ENCODE peak calls at places on chromosome 10, in five cellular contexts. One of them, this sample, is unnamed.

GRCh38 chr10:132264966-132265877 is 42.5 kb downstream of the STK32C start:
- DNase-seq in transverse colon: no peak
- DNase-seq in ovary: no peak
- DNase-seq in tibial nerve: no peak
- DNase-seq in right lobe of liver: no peak
- DNase-seq in this sample: no peak

GRCh38 chr10:14852236-14852635 is 14.1 kb downstream of the HSPA14 start:
- DNase-seq in transverse colon: no peak
- DNase-seq in ovary: no peak
- DNase-seq in tibial nerve: no peak
- DNase-seq in right lobe of liver: no peak
- DNase-seq in this sample: no peak

GRCh38 chr10:133473270-133473669 is 19.5 kb downstream of the SCART1 start:
- DNase-seq in transverse colon: no peak
- DNase-seq in ovary: no peak
- DNase-seq in tibial nerve: no peak
- DNase-seq in right lobe of liver: no peak
- DNase-seq in this sample: no peak

GRCh38 chr10:18144928-18145327 is 4.7 kb downstream of the CACNB2 start:
- DNase-seq in transverse colon: peak; percentile 44
- DNase-seq in ovary: peak; percentile 58
- DNase-seq in tibial nerve: no peak
- DNase-seq in right lobe of liver: no peak
- DNase-seq in this sample: no peak

GRCh38 chr10:132446661-132447445 is 49.9 kb downstream of the PWWP2B start:
- DNase-seq in transverse colon: peak; percentile 90
- DNase-seq in ovary: peak; percentile 58
- DNase-seq in tibial nerve: no peak
- DNase-seq in right lobe of liver: no peak
- DNase-seq in this sample: peak; percentile 40

GRCh38 chr10:1348773-1349050 is 292.5 kb downstream of the WDR37 start:
- DNase-seq in transverse colon: no peak
- DNase-seq in ovary: no peak
- DNase-seq in tibial nerve: no peak
- DNase-seq in right lobe of liver: no peak
- DNase-seq in this sample: no peak

GRCh38 chr10:48811461-48811860 is 126.8 kb downstream of the WDFY4 start:
- DNase-seq in transverse colon: no peak
- DNase-seq in ovary: no peak
- DNase-seq in tibial nerve: no peak
- DNase-seq in right lobe of liver: no peak
- DNase-seq in this sample: no peak

GRCh38 chr10:114281461-114281860 is 42.4 kb downstream of the VWA2 start:
- DNase-seq in transverse colon: no peak
- DNase-seq in ovary: no peak
- DNase-seq in tibial nerve: no peak
- DNase-seq in right lobe of liver: no peak
- DNase-seq in this sample: no peak

GRCh38 chr10:20233423-20233822 is 417.2 kb downstream of the PLXDC2 start:
- DNase-seq in transverse colon: no peak
- DNase-seq in ovary: no peak
- DNase-seq in tibial nerve: no peak
- DNase-seq in right lobe of liver: no peak
- DNase-seq in this sample: no peak

GRCh38 chr10:90319188-90319914 is 538.5 kb downstream of the HTR7 start:
- DNase-seq in transverse colon: no peak
- DNase-seq in ovary: no peak
- DNase-seq in tibial nerve: no peak
- DNase-seq in right lobe of liver: no peak
- DNase-seq in this sample: peak; percentile 59

GRCh38 chr10:47016564-47016963 is 105.3 kb downstream of the PTPN20 start:
- DNase-seq in transverse colon: no peak
- DNase-seq in ovary: no peak
- DNase-seq in tibial nerve: no peak
- DNase-seq in right lobe of liver: no peak
- DNase-seq in this sample: no peak

GRCh38 chr10:74117738-74118137 is 32.9 kb downstream of the AP3M1 start:
- DNase-seq in transverse colon: no peak
- DNase-seq in ovary: no peak
- DNase-seq in tibial nerve: no peak
- DNase-seq in right lobe of liver: no peak
- DNase-seq in this sample: no peak

GRCh38 chr10:106370751-106371150 is 793.8 kb downstream of the SORCS1 start:
- DNase-seq in transverse colon: no peak
- DNase-seq in ovary: no peak
- DNase-seq in tibial nerve: no peak
- DNase-seq in right lobe of liver: no peak
- DNase-seq in this sample: no peak

GRCh38 chr10:118818621-118819221 is 64.0 kb upstream of the CACUL1 start:
- DNase-seq in transverse colon: no peak
- DNase-seq in ovary: no peak
- DNase-seq in tibial nerve: no peak
- DNase-seq in right lobe of liver: no peak
- DNase-seq in this sample: no peak

GRCh38 chr10:15486404-15486803 is 115.3 kb upstream of the FAM171A1 start:
- DNase-seq in transverse colon: no peak
- DNase-seq in ovary: no peak
- DNase-seq in tibial nerve: no peak
- DNase-seq in right lobe of liver: no peak
- DNase-seq in this sample: no peak

GRCh38 chr10:33234779-33235178 is 99.7 kb downstream of the NRP1 start:
- DNase-seq in transverse colon: no peak
- DNase-seq in ovary: peak; percentile 20
- DNase-seq in tibial nerve: no peak
- DNase-seq in right lobe of liver: no peak
- DNase-seq in this sample: no peak

GRCh38 chr10:119090026-119090808 is 9.6 kb upstream of the EIF3A start:
- DNase-seq in transverse colon: peak; percentile 66
- DNase-seq in ovary: no peak
- DNase-seq in tibial nerve: no peak
- DNase-seq in right lobe of liver: no peak
- DNase-seq in this sample: no peak

GRCh38 chr10:34988397-34989067 is 101.6 kb downstream of the CUL2 start:
- DNase-seq in transverse colon: no peak
- DNase-seq in ovary: no peak
- DNase-seq in tibial nerve: no peak
- DNase-seq in right lobe of liver: no peak
- DNase-seq in this sample: no peak

GRCh38 chr10:11684717-11685645 is 57.2 kb upstream of the ECHDC3 start:
- DNase-seq in transverse colon: peak; percentile 74
- DNase-seq in ovary: peak; percentile 66
- DNase-seq in tibial nerve: peak; percentile 43
- DNase-seq in right lobe of liver: no peak
- DNase-seq in this sample: peak; percentile 88

GRCh38 chr10:117375360-117376147 is at the start of gene PDZD8:
- DNase-seq in transverse colon: peak; percentile 95
- DNase-seq in ovary: peak; percentile 96
- DNase-seq in tibial nerve: peak; percentile 86
- DNase-seq in right lobe of liver: peak; percentile 97
- DNase-seq in this sample: peak; percentile 86

GRCh38 chr10:69181433-69181832 is 1.4 kb downstream of the SUPV3L1 start:
- DNase-seq in transverse colon: no peak
- DNase-seq in ovary: no peak
- DNase-seq in tibial nerve: no peak
- DNase-seq in right lobe of liver: no peak
- DNase-seq in this sample: no peak

GRCh38 chr10:63522129-63522687 is 1.0 kb downstream of the REEP3 start:
- DNase-seq in transverse colon: no peak
- DNase-seq in ovary: no peak
- DNase-seq in tibial nerve: no peak
- DNase-seq in right lobe of liver: no peak
- DNase-seq in this sample: no peak

GRCh38 chr10:63523015-63523414 is 1.8 kb downstream of the REEP3 start:
- DNase-seq in transverse colon: no peak
- DNase-seq in ovary: no peak
- DNase-seq in tibial nerve: no peak
- DNase-seq in right lobe of liver: no peak
- DNase-seq in this sample: no peak

GRCh38 chr10:63518690-63519288 is 2.4 kb upstream of the REEP3 start:
- DNase-seq in transverse colon: no peak
- DNase-seq in ovary: no peak
- DNase-seq in tibial nerve: no peak
- DNase-seq in right lobe of liver: no peak
- DNase-seq in this sample: no peak

GRCh38 chr10:63520463-63521388 is 475 bp upstream of the REEP3 start:
- DNase-seq in transverse colon: peak; percentile 74
- DNase-seq in ovary: peak; percentile 76
- DNase-seq in tibial nerve: no peak
- DNase-seq in right lobe of liver: peak; percentile 80
- DNase-seq in this sample: peak; percentile 68

DNA sequence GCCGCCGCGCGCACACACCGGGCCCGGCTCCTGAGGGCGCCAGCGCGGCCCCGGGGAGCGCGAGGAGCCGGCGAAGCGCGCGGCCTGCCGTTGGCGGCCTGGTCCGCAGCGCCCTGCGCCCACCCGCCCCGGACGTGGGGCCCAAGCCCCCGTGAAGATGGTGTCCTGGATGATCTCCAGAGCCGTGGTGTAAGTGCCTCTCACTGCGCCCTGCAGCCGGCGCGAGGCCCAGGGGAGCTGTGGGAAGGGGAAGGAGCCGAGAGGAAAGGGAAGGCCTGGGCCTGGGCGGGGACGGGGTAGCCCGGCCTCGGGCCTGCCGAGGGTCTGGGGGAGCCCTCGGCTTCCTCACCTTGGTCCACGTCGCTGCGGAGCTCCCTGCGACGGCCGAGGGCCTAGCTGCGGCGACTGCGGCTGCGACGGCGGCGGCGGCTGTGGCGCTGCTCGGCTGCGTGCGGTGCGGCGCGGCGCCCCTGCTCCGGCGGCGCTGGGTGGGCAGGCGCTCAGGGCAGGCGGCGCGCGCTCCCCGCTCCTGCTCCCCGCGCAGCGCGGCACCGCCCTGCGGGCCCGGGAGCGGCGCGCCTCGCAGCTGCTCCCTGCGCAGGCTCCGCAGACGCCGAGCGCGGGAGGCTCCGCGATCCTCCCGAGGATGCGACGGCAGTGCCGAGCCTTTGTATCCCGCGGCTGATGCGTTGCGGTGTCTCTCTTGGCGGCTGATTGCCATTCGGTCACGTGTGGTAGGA is at the start of gene REEP3:
- DNase-seq in transverse colon: peak; percentile 66
- DNase-seq in ovary: peak; percentile 78
- DNase-seq in tibial nerve: peak; percentile 60
- DNase-seq in right lobe of liver: peak; percentile 76
- DNase-seq in this sample: peak; percentile 74
- TF ChIP-seq POLR2A in transverse colon: peak; percentile 64
- TF ChIP-seq POLR2A in ovary: peak; percentile 61
- TF ChIP-seq POLR2A in tibial nerve: peak; percentile 74
- TF ChIP-seq POLR2A in right lobe of liver: peak; percentile 79
- TF ChIP-seq POLR2A in this sample: peak; percentile 84

DNA sequence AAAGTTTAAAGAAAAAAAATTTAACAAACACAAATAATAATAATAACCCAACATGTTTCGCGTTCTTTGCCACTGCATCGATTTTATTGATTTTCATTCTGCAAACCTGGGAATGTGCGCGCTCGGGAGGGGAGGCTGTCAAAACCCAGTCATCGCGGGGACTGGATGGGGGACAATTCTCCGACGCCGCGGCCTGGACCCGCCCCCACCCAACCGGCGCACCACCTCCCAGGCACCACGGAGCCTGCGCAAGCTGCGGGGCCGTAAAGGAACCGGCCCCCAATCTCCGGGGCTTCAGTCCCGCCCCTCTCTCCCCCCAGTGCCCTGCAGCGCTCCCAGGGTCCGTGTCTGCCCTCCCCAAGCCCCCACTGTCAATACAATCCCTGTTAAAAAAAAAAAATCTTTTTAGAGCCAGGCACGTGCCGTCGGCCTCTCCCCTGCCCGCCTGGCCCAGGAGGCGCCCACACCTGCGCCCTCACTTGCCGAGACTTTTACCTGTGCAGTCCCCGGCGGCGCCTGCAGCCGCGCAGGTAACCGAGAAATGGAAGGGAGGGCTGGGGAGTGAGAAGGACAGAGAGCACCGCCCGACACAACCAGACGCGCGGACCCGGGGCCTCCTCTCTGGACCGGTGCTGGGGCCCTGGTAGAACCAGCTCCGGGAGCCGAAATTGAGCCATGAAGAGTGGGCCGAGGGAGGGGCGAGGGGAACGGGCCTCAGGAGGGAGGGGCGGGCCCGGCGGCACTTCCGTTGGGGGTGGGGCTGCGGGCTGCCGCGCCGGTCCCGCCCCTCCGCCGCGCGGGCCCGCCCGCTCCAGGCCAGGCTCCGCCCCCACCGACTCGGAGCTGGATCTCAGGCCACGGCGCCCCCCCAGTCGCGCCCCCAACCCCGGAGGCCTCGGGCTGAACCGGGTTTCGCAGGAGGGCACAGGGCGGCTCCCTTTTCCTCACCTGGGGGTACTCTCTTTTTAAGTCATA is 7.6 kb upstream of the ZNF503 start:
- DNase-seq in transverse colon: peak; percentile 79
- DNase-seq in ovary: peak; percentile 87
- DNase-seq in tibial nerve: peak; percentile 52
- DNase-seq in right lobe of liver: peak; percentile 87
- DNase-seq in this sample: peak; percentile 92
- TF ChIP-seq POLR2A in transverse colon: peak; percentile 42
- TF ChIP-seq POLR2A in ovary: peak; percentile 37
- TF ChIP-seq POLR2A in tibial nerve: no peak
- TF ChIP-seq POLR2A in right lobe of liver: peak; percentile 47
- TF ChIP-seq POLR2A in this sample: peak; percentile 27

GRCh38 chr10:27153325-27153724 is 859 bp downstream of the YME1L1 start:
- DNase-seq in transverse colon: no peak
- DNase-seq in ovary: no peak
- DNase-seq in tibial nerve: no peak
- DNase-seq in right lobe of liver: no peak
- DNase-seq in this sample: no peak

GRCh38 chr10:27152687-27153086 is 1.5 kb downstream of the YME1L1 start:
- DNase-seq in transverse colon: no peak
- DNase-seq in ovary: no peak
- DNase-seq in tibial nerve: no peak
- DNase-seq in right lobe of liver: no peak
- DNase-seq in this sample: no peak

GRCh38 chr10:27157150-27157549 is 2.0 kb downstream of the MASTL start:
- DNase-seq in transverse colon: no peak
- DNase-seq in ovary: no peak
- DNase-seq in tibial nerve: no peak
- DNase-seq in right lobe of liver: no peak
- DNase-seq in this sample: no peak

GRCh38 chr10:27153855-27154198 is 357 bp downstream of the YME1L1 start:
- DNase-seq in transverse colon: no peak
- DNase-seq in ovary: no peak
- DNase-seq in tibial nerve: peak; percentile 6
- DNase-seq in right lobe of liver: no peak
- DNase-seq in this sample: peak; percentile 10

GRCh38 chr10:27155073-27155754 is at the start of gene MASTL:
- DNase-seq in transverse colon: peak; percentile 93
- DNase-seq in ovary: peak; percentile 95
- DNase-seq in tibial nerve: peak; percentile 89
- DNase-seq in right lobe of liver: peak; percentile 90
- DNase-seq in this sample: peak; percentile 75
- TF ChIP-seq POLR2A in transverse colon: peak; percentile 97
- TF ChIP-seq POLR2A in ovary: peak; percentile 95
- TF ChIP-seq POLR2A in tibial nerve: peak; percentile 93
- TF ChIP-seq POLR2A in right lobe of liver: peak; percentile 92
- TF ChIP-seq POLR2A in this sample: peak; percentile 60

DNA sequence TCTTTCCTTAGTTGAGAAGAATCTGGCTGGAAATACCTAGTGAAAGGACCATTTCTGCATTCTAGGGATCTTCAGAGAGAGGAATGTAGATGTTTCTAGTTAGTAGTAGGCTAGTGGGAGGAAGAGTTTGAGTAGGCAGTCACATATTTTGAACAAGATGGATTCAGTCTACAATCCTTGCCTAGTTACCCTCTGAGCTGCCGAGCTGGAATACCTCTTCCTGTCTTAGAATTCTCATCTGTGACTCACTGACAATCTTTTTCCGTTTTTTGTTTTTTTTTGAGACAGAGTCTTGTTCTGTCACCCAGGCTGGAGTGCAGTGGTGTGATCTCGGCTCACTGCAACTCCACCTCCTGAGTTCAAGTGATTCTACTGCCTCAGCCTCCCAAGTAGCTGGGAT is 30.7 kb upstream of the PLPP4 start:
- DNase-seq in transverse colon: no peak
- DNase-seq in ovary: no peak
- DNase-seq in tibial nerve: no peak
- DNase-seq in right lobe of liver: no peak
- DNase-seq in this sample: no peak
- TF ChIP-seq POLR2A in transverse colon: no peak
- TF ChIP-seq POLR2A in ovary: no peak
- TF ChIP-seq POLR2A in tibial nerve: no peak
- TF ChIP-seq POLR2A in right lobe of liver: no peak
- TF ChIP-seq POLR2A in this sample: no peak